ENCODE peak calls at places on chromosome 3, in ten cellular contexts. One of them, this sample, is unnamed.
A peak's percentile ranks its signal among the peaks of the same experiment; 100 is the strongest.

GRCh38 chr3:23750573-23751484 is 54.9 kb upstream of the UBE2E1 start:
- DNase-seq in A172: no peak
- DNase-seq in posterior cingulate gyrus: no peak
- DNase-seq in activated T-cell treated with anti-CD3 and anti-CD28 coated beads for 48 hours: no peak
- DNase-seq in WTC11: no peak
- DNase-seq in NCI-H2029: no peak
- DNase-seq in fibroblast of gingiva: no peak
- DNase-seq in HTR-8/SVneo: no peak
- DNase-seq in transverse colon: no peak
- DNase-seq in activated CD4-positive, alpha-beta T cell treated with anti-CD3 and anti-CD28 coated beads, Interleukin-2, amount 50 U/mL, for 1 hour: no peak
- DNase-seq in this sample: no peak

GRCh38 chr3:94483403-94483802 is 420.5 kb downstream of the NSUN3 start:
- DNase-seq in A172: no peak
- DNase-seq in posterior cingulate gyrus: no peak
- DNase-seq in activated T-cell treated with anti-CD3 and anti-CD28 coated beads for 48 hours: no peak
- DNase-seq in WTC11: no peak
- DNase-seq in NCI-H2029: no peak
- DNase-seq in fibroblast of gingiva: no peak
- DNase-seq in HTR-8/SVneo: no peak
- DNase-seq in transverse colon: no peak
- DNase-seq in activated CD4-positive, alpha-beta T cell treated with anti-CD3 and anti-CD28 coated beads, Interleukin-2, amount 50 U/mL, for 1 hour: no peak
- DNase-seq in this sample: no peak

GRCh38 chr3:184372296-184372821 is 5.6 kb downstream of the THPO start:
- DNase-seq in A172: no peak
- DNase-seq in posterior cingulate gyrus: no peak
- DNase-seq in activated T-cell treated with anti-CD3 and anti-CD28 coated beads for 48 hours: no peak
- DNase-seq in WTC11: no peak
- DNase-seq in NCI-H2029: no peak
- DNase-seq in fibroblast of gingiva: no peak
- DNase-seq in HTR-8/SVneo: no peak
- DNase-seq in transverse colon: no peak
- DNase-seq in activated CD4-positive, alpha-beta T cell treated with anti-CD3 and anti-CD28 coated beads, Interleukin-2, amount 50 U/mL, for 1 hour: no peak
- DNase-seq in this sample: no peak

GRCh38 chr3:72663429-72663828 is 184.8 kb downstream of the SHQ1 start:
- DNase-seq in A172: no peak
- DNase-seq in posterior cingulate gyrus: peak; percentile 27
- DNase-seq in activated T-cell treated with anti-CD3 and anti-CD28 coated beads for 48 hours: no peak
- DNase-seq in WTC11: no peak
- DNase-seq in NCI-H2029: peak; percentile 50
- DNase-seq in fibroblast of gingiva: peak; percentile 76
- DNase-seq in HTR-8/SVneo: no peak
- DNase-seq in transverse colon: no peak
- DNase-seq in activated CD4-positive, alpha-beta T cell treated with anti-CD3 and anti-CD28 coated beads, Interleukin-2, amount 50 U/mL, for 1 hour: no peak
- DNase-seq in this sample: no peak

GRCh38 chr3:124117486-124117885 is 125.6 kb upstream of the ROPN1 start:
- DNase-seq in A172: peak; percentile 76
- DNase-seq in posterior cingulate gyrus: no peak
- DNase-seq in activated T-cell treated with anti-CD3 and anti-CD28 coated beads for 48 hours: no peak
- DNase-seq in WTC11: no peak
- DNase-seq in NCI-H2029: no peak
- DNase-seq in fibroblast of gingiva: peak; percentile 48
- DNase-seq in HTR-8/SVneo: no peak
- DNase-seq in transverse colon: no peak
- DNase-seq in activated CD4-positive, alpha-beta T cell treated with anti-CD3 and anti-CD28 coated beads, Interleukin-2, amount 50 U/mL, for 1 hour: no peak
- DNase-seq in this sample: no peak

GRCh38 chr3:5298453-5298852 is 110.9 kb downstream of the EDEM1 start:
- DNase-seq in A172: no peak
- DNase-seq in posterior cingulate gyrus: no peak
- DNase-seq in activated T-cell treated with anti-CD3 and anti-CD28 coated beads for 48 hours: no peak
- DNase-seq in WTC11: no peak
- DNase-seq in NCI-H2029: no peak
- DNase-seq in fibroblast of gingiva: no peak
- DNase-seq in HTR-8/SVneo: no peak
- DNase-seq in transverse colon: no peak
- DNase-seq in activated CD4-positive, alpha-beta T cell treated with anti-CD3 and anti-CD28 coated beads, Interleukin-2, amount 50 U/mL, for 1 hour: no peak
- DNase-seq in this sample: no peak

GRCh38 chr3:124993462-124993861 is 58.9 kb upstream of the MUC13 start:
- DNase-seq in A172: no peak
- DNase-seq in posterior cingulate gyrus: no peak
- DNase-seq in activated T-cell treated with anti-CD3 and anti-CD28 coated beads for 48 hours: no peak
- DNase-seq in WTC11: no peak
- DNase-seq in NCI-H2029: peak; percentile 32
- DNase-seq in fibroblast of gingiva: no peak
- DNase-seq in HTR-8/SVneo: no peak
- DNase-seq in transverse colon: no peak
- DNase-seq in activated CD4-positive, alpha-beta T cell treated with anti-CD3 and anti-CD28 coated beads, Interleukin-2, amount 50 U/mL, for 1 hour: no peak
- DNase-seq in this sample: no peak

GRCh38 chr3:23004971-23005370 is 198.2 kb upstream of the UBE2E2 start:
- DNase-seq in A172: peak; percentile 40
- DNase-seq in posterior cingulate gyrus: no peak
- DNase-seq in activated T-cell treated with anti-CD3 and anti-CD28 coated beads for 48 hours: no peak
- DNase-seq in WTC11: no peak
- DNase-seq in NCI-H2029: no peak
- DNase-seq in fibroblast of gingiva: no peak
- DNase-seq in HTR-8/SVneo: peak; percentile 48
- DNase-seq in transverse colon: no peak
- DNase-seq in activated CD4-positive, alpha-beta T cell treated with anti-CD3 and anti-CD28 coated beads, Interleukin-2, amount 50 U/mL, for 1 hour: no peak
- DNase-seq in this sample: no peak

GRCh38 chr3:161149529-161149928 is 44.4 kb upstream of the B3GALNT1 start:
- DNase-seq in A172: no peak
- DNase-seq in posterior cingulate gyrus: no peak
- DNase-seq in activated T-cell treated with anti-CD3 and anti-CD28 coated beads for 48 hours: no peak
- DNase-seq in WTC11: no peak
- DNase-seq in NCI-H2029: no peak
- DNase-seq in fibroblast of gingiva: peak; percentile 75
- DNase-seq in HTR-8/SVneo: no peak
- DNase-seq in transverse colon: no peak
- DNase-seq in activated CD4-positive, alpha-beta T cell treated with anti-CD3 and anti-CD28 coated beads, Interleukin-2, amount 50 U/mL, for 1 hour: no peak
- DNase-seq in this sample: peak; percentile 44

GRCh38 chr3:120642368-120642948 is 39.6 kb downstream of the HGD start:
- DNase-seq in A172: peak; percentile 55
- DNase-seq in posterior cingulate gyrus: no peak
- DNase-seq in activated T-cell treated with anti-CD3 and anti-CD28 coated beads for 48 hours: no peak
- DNase-seq in WTC11: no peak
- DNase-seq in NCI-H2029: no peak
- DNase-seq in fibroblast of gingiva: no peak
- DNase-seq in HTR-8/SVneo: no peak
- DNase-seq in transverse colon: no peak
- DNase-seq in activated CD4-positive, alpha-beta T cell treated with anti-CD3 and anti-CD28 coated beads, Interleukin-2, amount 50 U/mL, for 1 hour: no peak
- DNase-seq in this sample: peak; percentile 6

GRCh38 chr3:5072100-5072816 is 49.8 kb upstream of the ARL8B start:
- DNase-seq in A172: no peak
- DNase-seq in posterior cingulate gyrus: no peak
- DNase-seq in activated T-cell treated with anti-CD3 and anti-CD28 coated beads for 48 hours: no peak
- DNase-seq in WTC11: no peak
- DNase-seq in NCI-H2029: no peak
- DNase-seq in fibroblast of gingiva: no peak
- DNase-seq in HTR-8/SVneo: no peak
- DNase-seq in transverse colon: no peak
- DNase-seq in activated CD4-positive, alpha-beta T cell treated with anti-CD3 and anti-CD28 coated beads, Interleukin-2, amount 50 U/mL, for 1 hour: no peak
- DNase-seq in this sample: no peak

GRCh38 chr3:195263193-195263924 is 7.6 kb downstream of the XXYLT1 start:
- DNase-seq in A172: no peak
- DNase-seq in posterior cingulate gyrus: no peak
- DNase-seq in activated T-cell treated with anti-CD3 and anti-CD28 coated beads for 48 hours: no peak
- DNase-seq in WTC11: no peak
- DNase-seq in NCI-H2029: no peak
- DNase-seq in fibroblast of gingiva: no peak
- DNase-seq in HTR-8/SVneo: no peak
- DNase-seq in transverse colon: no peak
- DNase-seq in activated CD4-positive, alpha-beta T cell treated with anti-CD3 and anti-CD28 coated beads, Interleukin-2, amount 50 U/mL, for 1 hour: no peak
- DNase-seq in this sample: no peak

GRCh38 chr3:151638555-151638954 is 95.2 kb upstream of the AADACL2 start:
- DNase-seq in A172: no peak
- DNase-seq in posterior cingulate gyrus: no peak
- DNase-seq in activated T-cell treated with anti-CD3 and anti-CD28 coated beads for 48 hours: no peak
- DNase-seq in WTC11: no peak
- DNase-seq in NCI-H2029: no peak
- DNase-seq in fibroblast of gingiva: no peak
- DNase-seq in HTR-8/SVneo: no peak
- DNase-seq in transverse colon: no peak
- DNase-seq in activated CD4-positive, alpha-beta T cell treated with anti-CD3 and anti-CD28 coated beads, Interleukin-2, amount 50 U/mL, for 1 hour: no peak
- DNase-seq in this sample: no peak

GRCh38 chr3:14792691-14793121 is 26.1 kb upstream of the FGD5 start:
- DNase-seq in A172: no peak
- DNase-seq in posterior cingulate gyrus: no peak
- DNase-seq in activated T-cell treated with anti-CD3 and anti-CD28 coated beads for 48 hours: no peak
- DNase-seq in WTC11: no peak
- DNase-seq in NCI-H2029: no peak
- DNase-seq in fibroblast of gingiva: no peak
- DNase-seq in HTR-8/SVneo: no peak
- DNase-seq in transverse colon: no peak
- DNase-seq in activated CD4-positive, alpha-beta T cell treated with anti-CD3 and anti-CD28 coated beads, Interleukin-2, amount 50 U/mL, for 1 hour: no peak
- DNase-seq in this sample: no peak

GRCh38 chr3:9192238-9192637 is 57.2 kb downstream of the SRGAP3 start:
- DNase-seq in A172: no peak
- DNase-seq in posterior cingulate gyrus: no peak
- DNase-seq in activated T-cell treated with anti-CD3 and anti-CD28 coated beads for 48 hours: no peak
- DNase-seq in WTC11: no peak
- DNase-seq in NCI-H2029: no peak
- DNase-seq in fibroblast of gingiva: no peak
- DNase-seq in HTR-8/SVneo: no peak
- DNase-seq in transverse colon: no peak
- DNase-seq in activated CD4-positive, alpha-beta T cell treated with anti-CD3 and anti-CD28 coated beads, Interleukin-2, amount 50 U/mL, for 1 hour: no peak
- DNase-seq in this sample: no peak